ENCODE peak calls at places on chromosomes 3 and 15, in four cellular contexts. E is A549, R is hepatocyte, W is RWPE1. X is an unnamed sample.

GRCh38 chr15:41337047-41337446 is 4.4 kb downstream of the NUSAP1 start:
- DNase-seq in E (no peak), R (no peak), W (no peak), X (no peak)

GRCh38 chr15:100078511-100079220 is 263.1 kb downstream of the ADAMTS17 start:
- DNase-seq in E (no peak), R (no peak), W (peak), X (no peak)

GRCh38 chr15:76433798-76434400 is 97.3 kb downstream of the ISL2 start:
- DNase-seq in E (no peak), R (no peak), W (peak), X (peak)

GRCh38 chr15:40155270-40155910 is 5.5 kb upstream of the BUB1B start:
- DNase-seq in E (no peak), R (peak), W (peak), X (no peak)

GRCh38 chr15:33292718-33293307 is 18.0 kb upstream of the RYR3 start:
- DNase-seq in E (peak), R (peak), W (peak), X (no peak)

GRCh38 chr3:145719118-145719517 is 441.9 kb downstream of the PLOD2 start:
- DNase-seq in E (no peak), R (no peak), W (no peak), X (no peak)

GRCh38 chr3:10116928-10117327 is 1.5 kb downstream of the BRK1 start:
- DNase-seq in E (no peak), R (no peak), W (no peak), X (no peak)

GRCh38 chr15:26126070-26126469 is 262.9 kb upstream of the ATP10A start:
- DNase-seq in E (no peak), R (no peak), W (no peak), X (no peak)

GRCh38 chr15:88986949-88987589 is 73.9 kb upstream of the MFGE8 start:
- DNase-seq in E (no peak), R (peak), W (no peak), X (no peak)

GRCh38 chr3:39809181-39809994 is at the start of gene MYRIP:
- DNase-seq in E (peak), R (peak), W (peak), X (peak)

GRCh38 chr15:70045045-70045444 is 52.7 kb downstream of the TLE3 start:
- DNase-seq in E (no peak), R (no peak), W (no peak), X (peak)

GRCh38 chr3:195062866-195063540 is 208.0 kb downstream of the XXYLT1 start:
- DNase-seq in E (no peak), R (no peak), W (no peak), X (peak)

GRCh38 chr3:131636266-131636775 is 133.6 kb upstream of the MRPL3 start:
- DNase-seq in E (no peak), R (no peak), W (no peak), X (no peak)

GRCh38 chr3:100875239-100875638 is 118.0 kb downstream of the ABI3BP start:
- DNase-seq in E (no peak), R (no peak), W (peak), X (no peak)

GRCh38 chr3:142888484-142889262 is at the start of gene PCOLCE2:
- DNase-seq in E (peak), R (peak), W (peak), X (peak)

GRCh38 chr3:184154909-184155643 is at the start of gene DVL3:
- DNase-seq in E (peak), R (peak), W (peak), X (peak)

GRCh38 chr3:183447206-183448001 is 19.0 kb upstream of the MCF2L2 start:
- DNase-seq in E (peak), R (peak), W (peak), X (peak)

GRCh38 chr3:138673641-138674040 is 65.1 kb downstream of the FAIM start:
- DNase-seq in E (no peak), R (peak), W (no peak), X (no peak)

GRCh38 chr15:25410649-25411048 is 28.2 kb downstream of the UBE3A start:
- DNase-seq in E (no peak), R (no peak), W (no peak), X (no peak)

GRCh38 chr3:36743821-36744220 is 20.5 kb downstream of the DCLK3 start:
- DNase-seq in E (no peak), R (no peak), W (no peak), X (no peak)

GRCh38 chr3:50320853-50321145 is 1.7 kb downstream of the HYAL2 start:
- DNase-seq in E (no peak), R (no peak), W (no peak), X (no peak)

GRCh38 chr3:65996605-65997004 is 42.1 kb downstream of the MAGI1 start:
- DNase-seq in E (no peak), R (peak), W (peak), X (no peak)

GRCh38 chr3:107522510-107523360 is at the start of gene BBX:
- DNase-seq in E (peak), R (peak), W (peak), X (peak)

GRCh38 chr15:33516563-33516962 is 205.8 kb downstream of the RYR3 start:
- DNase-seq in E (no peak), R (no peak), W (no peak), X (no peak)

GRCh38 chr3:47380026-47380600 is 708 bp upstream of the PTPN23 start:
- DNase-seq in E (no peak), R (no peak), W (no peak), X (no peak)

GRCh38 chr3:141792495-141792894 is 29.3 kb downstream of the GRK7 start:
- DNase-seq in E (no peak), R (no peak), W (no peak), X (no peak)

GRCh38 chr3:141795719-141796435 is 32.7 kb downstream of the GRK7 start:
- DNase-seq in E (no peak), R (no peak), W (no peak), X (no peak)

GRCh38 chr3:141795311-141795710 is 32.1 kb downstream of the GRK7 start:
- DNase-seq in E (no peak), R (no peak), W (no peak), X (no peak)

GRCh38 chr3:141796436-141797166 is 33.4 kb downstream of the GRK7 start:
- DNase-seq in E (no peak), R (no peak), W (no peak), X (no peak)

DNA sequence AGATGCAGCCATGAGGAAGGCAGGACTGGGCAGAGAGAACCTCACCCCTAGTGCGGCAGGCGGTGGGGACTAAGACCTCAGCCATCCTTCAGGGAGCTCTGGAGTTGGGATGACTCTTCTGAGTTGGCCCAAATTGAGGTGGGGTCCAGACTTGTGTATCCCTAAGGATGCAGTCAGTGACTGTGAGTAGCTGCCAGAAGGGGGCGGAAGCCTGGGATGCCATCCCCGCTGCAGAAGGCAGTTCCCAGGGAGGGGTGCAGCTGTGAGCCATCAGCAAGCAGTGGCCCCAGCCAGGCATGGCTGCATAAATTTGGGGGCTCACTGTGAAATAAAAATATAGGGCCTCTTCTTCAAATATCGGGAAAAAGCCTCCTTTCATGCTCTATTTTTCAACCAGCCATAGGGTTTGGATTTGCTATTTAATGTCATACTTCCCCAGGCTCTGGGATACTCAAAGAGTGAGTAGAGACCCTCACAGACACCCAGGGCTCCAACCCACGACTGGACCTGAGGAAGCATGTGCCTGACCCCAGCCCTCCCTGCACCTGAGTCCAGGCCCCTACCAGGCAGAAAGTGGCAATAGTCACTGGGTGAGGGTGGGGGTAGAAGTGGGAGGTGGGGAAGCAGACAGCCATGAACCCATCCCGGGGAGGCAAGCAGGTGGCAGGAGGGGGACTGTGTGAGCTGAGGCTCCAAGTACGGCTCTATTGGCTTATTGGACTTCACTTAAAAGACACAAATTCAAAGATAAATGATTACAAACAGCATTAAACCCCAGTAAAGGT is 30.5 kb downstream of the GRK7 start:
- DNase-seq in E (no peak), R (no peak), W (no peak), X (no peak)
- TF ChIP-seq CTCF in E (no peak), R (peak), W (no peak), X (no peak)

DNA sequence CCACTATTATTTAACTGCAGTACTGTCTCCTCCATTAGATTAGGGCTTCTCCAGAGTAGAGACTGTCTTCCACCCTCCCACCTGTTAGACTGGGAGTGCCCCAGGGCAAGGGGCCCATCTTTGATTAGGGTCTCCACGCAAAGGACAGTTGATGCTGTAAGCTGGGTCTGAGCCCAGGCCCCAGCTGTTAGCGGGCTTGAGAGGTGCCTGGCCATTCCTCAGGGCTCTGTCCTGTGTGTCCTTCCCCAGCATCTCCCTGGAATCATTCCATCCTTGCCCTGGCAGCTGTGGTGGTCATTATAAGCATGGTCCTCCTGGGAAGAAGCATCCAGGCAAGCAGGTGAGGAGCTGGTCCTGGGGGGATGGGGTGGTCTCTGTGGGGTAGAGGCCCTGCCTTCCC is 6.1 kb downstream of the SLC51B start:
- DNase-seq in E (no peak), R (no peak), W (no peak), X (no peak)
- H3K27ac ChIP-seq in E (no peak), R (no peak), W (no peak), X (no peak)

GRCh38 chr3:23743141-23743784 is 62.5 kb upstream of the UBE2E1 start:
- DNase-seq in E (no peak), R (no peak), W (no peak), X (no peak)
- TF ChIP-seq CTCF in E (no peak), R (peak), W (no peak), X (no peak)

DNA sequence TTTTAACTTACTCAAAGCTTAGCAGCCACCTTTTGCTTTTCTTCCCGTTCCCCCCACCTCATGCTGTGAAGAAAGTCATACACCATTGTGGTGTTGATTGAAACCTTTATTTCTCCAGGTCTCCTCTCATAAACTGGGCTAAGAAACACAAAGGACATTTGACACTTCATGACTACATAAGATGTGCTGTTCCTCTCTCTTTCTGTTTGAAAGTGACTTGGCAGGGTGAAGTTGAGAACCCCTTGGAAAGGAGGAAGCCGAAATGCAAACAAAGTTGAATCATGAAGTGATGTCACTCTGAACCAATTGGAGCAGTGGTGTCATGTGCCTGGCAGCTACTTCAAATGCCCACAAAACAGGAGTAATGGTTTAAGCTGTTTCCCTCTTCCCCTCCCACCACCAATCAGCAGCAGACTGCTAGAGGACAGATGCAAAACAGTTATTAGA is 174.7 kb downstream of the IGF1R start:
- DNase-seq in E (no peak), R (peak), W (no peak), X (peak)
- H3K27ac ChIP-seq in E (no peak), R (peak), W (no peak), X (peak)

GRCh38 chr3:139937674-139938279 is 2.8 kb downstream of the CLSTN2 start:
- DNase-seq in E (peak), R (peak), W (peak), X (peak)
- TF ChIP-seq CTCF in E (peak), R (peak), W (peak), X (peak)

X was measured in osteoblast.